ENCODE peak calls at places on chromosomes 11 and 22, in four cellular contexts. One of them, this sample, is unnamed.

GRCh38 chr11:16612801-16613400 is 125.5 kb upstream of the C11orf58 start:
- DNase-seq in mesothelial cell of epicardium: no peak
- DNase-seq in astrocyte of the cerebellum: no peak
- DNase-seq in dorsolateral prefrontal cortex: no peak
- DNase-seq in this sample: no peak

GRCh38 chr11:70142171-70142875 is 60.8 kb upstream of the FADD start:
- DNase-seq in dorsolateral prefrontal cortex: no peak
- DNase-seq in mesothelial cell of epicardium: no peak
- DNase-seq in astrocyte of the cerebellum: no peak
- DNase-seq in this sample: no peak

GRCh38 chr11:45212566-45213315 is 66.3 kb downstream of the PRDM11 start:
- DNase-seq in astrocyte of the cerebellum: no peak
- DNase-seq in dorsolateral prefrontal cortex: no peak
- DNase-seq in mesothelial cell of epicardium: no peak
- DNase-seq in this sample: no peak

GRCh38 chr11:118152552-118153471 is at the start of gene SCN4B:
- DNase-seq in dorsolateral prefrontal cortex: peak
- DNase-seq in astrocyte of the cerebellum: no peak
- DNase-seq in mesothelial cell of epicardium: peak
- DNase-seq in this sample: peak

GRCh38 chr11:98725471-98725870 is 295.3 kb upstream of the CNTN5 start:
- DNase-seq in dorsolateral prefrontal cortex: no peak
- DNase-seq in mesothelial cell of epicardium: no peak
- DNase-seq in astrocyte of the cerebellum: no peak
- DNase-seq in this sample: no peak

GRCh38 chr11:3796346-3796745 is 1.0 kb downstream of the NUP98 start:
- DNase-seq in astrocyte of the cerebellum: no peak
- DNase-seq in dorsolateral prefrontal cortex: no peak
- DNase-seq in mesothelial cell of epicardium: no peak
- DNase-seq in this sample: no peak

GRCh38 chr11:65298131-65298535 is 16.5 kb upstream of the CDC42EP2 start:
- DNase-seq in dorsolateral prefrontal cortex: peak
- DNase-seq in astrocyte of the cerebellum: no peak
- DNase-seq in mesothelial cell of epicardium: no peak
- DNase-seq in this sample: no peak

GRCh38 chr11:123145220-123145619 is 49.8 kb downstream of the CLMP start:
- DNase-seq in dorsolateral prefrontal cortex: no peak
- DNase-seq in astrocyte of the cerebellum: no peak
- DNase-seq in mesothelial cell of epicardium: no peak
- DNase-seq in this sample: no peak

GRCh38 chr11:15106201-15106965 is 8.3 kb upstream of the INSC start:
- DNase-seq in astrocyte of the cerebellum: peak
- DNase-seq in dorsolateral prefrontal cortex: no peak
- DNase-seq in mesothelial cell of epicardium: no peak
- DNase-seq in this sample: no peak

GRCh38 chr11:14149683-14150082 is 187.2 kb downstream of the SPON1 start:
- DNase-seq in astrocyte of the cerebellum: no peak
- DNase-seq in dorsolateral prefrontal cortex: no peak
- DNase-seq in mesothelial cell of epicardium: no peak
- DNase-seq in this sample: no peak

GRCh38 chr11:116637766-116638165 is 135.0 kb downstream of the BUD13 start:
- DNase-seq in mesothelial cell of epicardium: peak
- DNase-seq in astrocyte of the cerebellum: no peak
- DNase-seq in dorsolateral prefrontal cortex: no peak
- DNase-seq in this sample: no peak

GRCh38 chr11:28110839-28111235 is 2.6 kb downstream of the METTL15 start:
- DNase-seq in mesothelial cell of epicardium: no peak
- DNase-seq in astrocyte of the cerebellum: no peak
- DNase-seq in dorsolateral prefrontal cortex: no peak
- DNase-seq in this sample: no peak

GRCh38 chr11:59901306-59901705 is 22.7 kb downstream of the OOSP3 start:
- DNase-seq in mesothelial cell of epicardium: no peak
- DNase-seq in dorsolateral prefrontal cortex: no peak
- DNase-seq in astrocyte of the cerebellum: peak
- DNase-seq in this sample: no peak

GRCh38 chr11:9773524-9773923 is 109.6 kb downstream of the SWAP70 start:
- DNase-seq in astrocyte of the cerebellum: no peak
- DNase-seq in mesothelial cell of epicardium: no peak
- DNase-seq in dorsolateral prefrontal cortex: no peak
- DNase-seq in this sample: no peak

GRCh38 chr11:59523541-59523940 is 12.2 kb downstream of the OR4D9 start:
- DNase-seq in mesothelial cell of epicardium: no peak
- DNase-seq in astrocyte of the cerebellum: no peak
- DNase-seq in dorsolateral prefrontal cortex: no peak
- DNase-seq in this sample: no peak

GRCh38 chr11:11963842-11964773 is 44.3 kb downstream of the DKK3 start:
- DNase-seq in astrocyte of the cerebellum: no peak
- DNase-seq in dorsolateral prefrontal cortex: peak
- DNase-seq in mesothelial cell of epicardium: no peak
- DNase-seq in this sample: no peak

GRCh38 chr22:46902436-46902835 is 140.0 kb downstream of the TBC1D22A start:
- DNase-seq in astrocyte of the cerebellum: no peak
- DNase-seq in dorsolateral prefrontal cortex: no peak
- DNase-seq in mesothelial cell of epicardium: no peak
- DNase-seq in this sample: no peak

DNA sequence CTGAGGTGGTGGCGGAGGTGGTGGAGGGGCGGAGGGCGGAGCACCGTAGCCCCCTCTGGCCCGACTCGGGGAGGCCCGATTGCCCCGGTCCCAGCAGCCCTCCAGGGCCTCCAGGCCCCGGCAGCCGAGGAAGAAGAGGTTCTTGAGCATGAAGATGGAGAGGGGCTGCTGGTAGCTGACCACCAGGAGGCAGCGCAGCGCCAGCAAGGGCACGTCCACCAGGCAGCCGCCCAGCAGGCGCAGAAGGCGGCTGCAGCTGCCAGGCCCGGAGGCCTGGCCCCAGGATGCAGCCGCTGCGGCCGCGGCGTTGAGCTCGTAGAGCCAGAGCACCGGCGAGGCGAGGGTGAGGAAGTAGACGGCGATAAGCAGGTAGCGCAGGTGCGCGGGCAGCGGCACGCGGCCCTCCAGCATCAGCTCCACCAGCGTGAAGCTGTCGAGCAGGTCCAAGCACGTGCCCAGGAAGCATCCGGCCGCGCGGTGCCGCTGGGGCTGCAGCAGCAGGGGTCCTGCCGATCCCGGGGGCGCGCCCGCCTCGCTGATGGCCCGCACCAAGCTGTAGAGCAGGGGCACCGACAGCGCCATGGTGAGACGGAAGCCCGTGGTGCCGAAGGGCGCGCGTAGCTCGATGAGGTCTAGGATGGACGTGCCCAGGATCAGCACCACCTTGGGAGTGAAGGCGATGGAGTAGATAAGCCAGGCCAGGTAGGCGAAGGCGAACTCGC is 1.5 kb downstream of the TMEM121B start:
- DNase-seq in astrocyte of the cerebellum: no peak
- DNase-seq in mesothelial cell of epicardium: no peak
- DNase-seq in dorsolateral prefrontal cortex: no peak
- DNase-seq in this sample: no peak
- TF ChIP-seq CTCF in astrocyte of the cerebellum: peak
- TF ChIP-seq CTCF in mesothelial cell of epicardium: no peak
- TF ChIP-seq CTCF in dorsolateral prefrontal cortex: peak
- TF ChIP-seq CTCF in this sample: peak

DNA sequence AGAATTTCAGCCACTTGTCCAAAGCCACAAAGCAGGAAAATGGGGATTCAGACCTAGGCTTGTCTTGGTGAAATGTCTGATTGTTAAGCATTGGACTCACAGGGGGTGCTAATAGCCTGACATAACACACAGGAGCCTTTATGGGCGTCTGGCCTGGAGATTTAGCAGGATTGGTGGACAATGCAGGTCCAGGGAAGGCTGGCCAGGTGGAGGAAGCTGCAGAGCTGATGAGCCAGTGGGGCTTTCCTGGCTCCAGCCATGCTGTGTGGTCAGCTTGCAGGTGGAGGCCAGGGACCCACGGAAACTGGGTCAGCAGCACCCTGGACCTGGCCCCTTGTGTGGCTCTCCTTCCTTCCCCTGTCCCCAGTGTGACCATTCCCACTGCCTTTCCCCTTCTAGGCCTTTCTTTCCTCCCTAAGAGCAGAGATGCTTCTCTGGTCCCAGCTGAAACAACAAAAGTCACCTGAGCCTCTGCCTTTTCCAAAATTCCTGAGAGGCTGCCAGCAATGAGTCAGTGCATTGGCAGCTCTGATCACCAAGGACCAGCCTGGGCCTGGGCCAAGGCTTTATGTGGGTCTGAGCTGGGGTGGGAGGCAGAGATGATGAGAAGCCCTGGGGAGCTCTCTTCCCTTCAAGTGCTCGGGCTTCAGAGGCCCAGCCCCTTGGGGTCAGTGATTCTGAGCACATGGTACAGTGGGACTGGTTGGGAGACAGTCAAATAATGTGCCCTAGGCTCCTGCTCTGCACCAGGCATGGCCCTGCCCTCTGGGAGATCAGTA is 85.2 kb downstream of the CCDC81 start:
- DNase-seq in dorsolateral prefrontal cortex: peak
- DNase-seq in mesothelial cell of epicardium: peak
- DNase-seq in astrocyte of the cerebellum: peak
- DNase-seq in this sample: no peak
- TF ChIP-seq CTCF in dorsolateral prefrontal cortex: no peak
- TF ChIP-seq CTCF in mesothelial cell of epicardium: no peak
- TF ChIP-seq CTCF in astrocyte of the cerebellum: no peak
- TF ChIP-seq CTCF in this sample: no peak

DNA sequence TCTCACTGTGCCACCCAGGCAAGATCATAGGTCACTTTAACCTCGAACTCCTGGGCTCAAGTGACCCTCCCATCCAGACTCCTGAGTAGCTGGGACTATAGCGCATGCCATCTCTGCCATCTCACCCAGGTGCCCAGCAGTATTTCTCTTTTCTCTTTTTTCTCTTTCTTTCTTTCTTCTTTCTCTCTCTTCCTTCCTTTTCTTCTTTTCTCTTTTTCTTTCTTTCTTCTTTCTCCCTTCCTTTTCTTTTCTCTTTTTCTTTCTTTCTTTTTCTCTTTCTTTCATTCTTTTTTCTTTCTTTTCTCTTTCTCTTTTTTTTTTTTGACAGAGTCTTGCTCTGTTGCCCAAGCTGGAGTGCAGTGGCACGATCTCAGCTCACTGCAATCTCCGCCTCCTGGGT is 13.5 kb downstream of the RFPL1 start:
- DNase-seq in astrocyte of the cerebellum: no peak
- DNase-seq in mesothelial cell of epicardium: no peak
- DNase-seq in dorsolateral prefrontal cortex: no peak
- DNase-seq in this sample: no peak
- TF ChIP-seq CTCF in astrocyte of the cerebellum: no peak
- TF ChIP-seq CTCF in mesothelial cell of epicardium: no peak
- TF ChIP-seq CTCF in dorsolateral prefrontal cortex: no peak
- TF ChIP-seq CTCF in this sample: no peak

DNA sequence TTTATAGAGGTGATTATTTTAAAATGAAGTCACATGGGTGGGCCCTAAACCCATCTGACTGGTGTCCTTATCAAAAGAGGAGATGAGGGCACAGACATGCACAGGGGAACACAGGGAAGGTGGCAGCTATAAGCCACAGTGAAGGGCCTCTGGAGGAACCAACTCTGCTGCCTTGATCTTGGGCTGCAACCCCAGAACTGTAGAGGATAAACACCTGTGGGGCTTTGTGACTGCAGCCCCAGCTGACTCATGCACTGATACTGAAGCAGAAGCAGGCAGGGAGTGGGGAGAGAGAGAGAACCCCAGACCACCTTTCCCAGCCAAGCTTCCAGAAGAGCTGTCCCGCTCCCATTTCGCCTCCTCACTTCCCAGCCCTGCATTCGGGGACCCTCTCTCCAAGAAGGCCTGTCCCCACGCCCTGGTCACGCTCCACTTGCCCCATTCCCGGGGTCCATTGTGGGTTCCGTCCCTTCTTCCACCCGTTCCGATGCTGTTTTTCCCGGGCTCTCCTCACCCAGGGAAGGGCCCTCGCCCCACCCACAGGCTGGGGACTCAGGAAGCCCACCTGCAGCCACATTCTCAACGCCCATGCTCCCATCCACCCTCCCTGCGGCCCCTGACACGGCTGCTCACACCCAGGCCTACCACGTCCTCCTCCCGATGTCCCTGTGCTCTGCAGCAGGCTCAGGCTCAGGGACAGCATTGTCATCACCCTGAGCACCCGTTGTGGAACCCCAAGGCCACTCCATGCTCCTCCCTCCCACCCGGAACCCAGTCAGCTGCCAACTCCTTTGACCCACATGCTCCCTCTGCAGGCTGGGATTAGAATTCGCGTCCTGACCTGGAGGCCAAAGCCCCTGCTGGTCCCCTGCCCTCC is 90.8 kb upstream of the SHANK2 start:
- DNase-seq in astrocyte of the cerebellum: no peak
- DNase-seq in dorsolateral prefrontal cortex: no peak
- DNase-seq in mesothelial cell of epicardium: no peak
- DNase-seq in this sample: no peak
- TF ChIP-seq CTCF in astrocyte of the cerebellum: peak
- TF ChIP-seq CTCF in dorsolateral prefrontal cortex: peak
- TF ChIP-seq CTCF in mesothelial cell of epicardium: peak
- TF ChIP-seq CTCF in this sample: peak

GRCh38 chr11:75955443-75955842 is 140.4 kb downstream of the UVRAG start:
- DNase-seq in astrocyte of the cerebellum: no peak
- DNase-seq in mesothelial cell of epicardium: no peak
- DNase-seq in dorsolateral prefrontal cortex: no peak
- DNase-seq in this sample: no peak

GRCh38 chr11:75959540-75959939 is 144.5 kb downstream of the UVRAG start:
- DNase-seq in astrocyte of the cerebellum: no peak
- DNase-seq in dorsolateral prefrontal cortex: no peak
- DNase-seq in mesothelial cell of epicardium: no peak
- DNase-seq in this sample: no peak

GRCh38 chr11:75950141-75950540 is 135.1 kb downstream of the UVRAG start:
- DNase-seq in astrocyte of the cerebellum: no peak
- DNase-seq in dorsolateral prefrontal cortex: no peak
- DNase-seq in mesothelial cell of epicardium: no peak
- DNase-seq in this sample: no peak

GRCh38 chr11:75949023-75949672 is 134.1 kb downstream of the UVRAG start:
- DNase-seq in mesothelial cell of epicardium: no peak
- DNase-seq in dorsolateral prefrontal cortex: no peak
- DNase-seq in astrocyte of the cerebellum: no peak
- DNase-seq in this sample: no peak

DNA sequence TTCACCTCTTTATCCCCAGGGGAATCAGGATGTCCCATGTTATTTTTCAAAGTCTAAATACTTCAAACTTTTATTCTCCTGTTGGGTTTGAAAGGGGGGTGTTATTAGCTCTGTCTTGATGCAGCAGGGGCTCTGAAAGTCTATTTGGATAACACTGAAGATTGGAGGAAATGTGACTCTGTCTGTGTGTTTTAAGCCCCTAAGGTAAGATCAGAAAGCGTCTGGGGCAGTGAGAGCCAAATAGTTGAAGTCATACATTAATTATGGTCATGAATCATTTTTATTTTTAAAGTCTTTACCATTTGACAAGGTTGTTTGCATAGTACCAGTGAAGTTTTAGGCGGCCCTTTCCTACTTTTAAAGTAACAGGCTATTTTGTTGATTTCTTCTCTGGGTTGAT is 139.0 kb downstream of the UVRAG start:
- DNase-seq in dorsolateral prefrontal cortex: no peak
- DNase-seq in mesothelial cell of epicardium: no peak
- DNase-seq in astrocyte of the cerebellum: no peak
- DNase-seq in this sample: no peak
- TF ChIP-seq CTCF in dorsolateral prefrontal cortex: no peak
- TF ChIP-seq CTCF in mesothelial cell of epicardium: no peak
- TF ChIP-seq CTCF in astrocyte of the cerebellum: no peak
- TF ChIP-seq CTCF in this sample: no peak

GRCh38 chr22:35177811-35178210 is 79.5 kb upstream of the HMGXB4 start:
- DNase-seq in astrocyte of the cerebellum: no peak
- DNase-seq in mesothelial cell of epicardium: no peak
- DNase-seq in dorsolateral prefrontal cortex: no peak
- DNase-seq in this sample: no peak
- TF ChIP-seq CTCF in astrocyte of the cerebellum: no peak
- TF ChIP-seq CTCF in mesothelial cell of epicardium: no peak
- TF ChIP-seq CTCF in dorsolateral prefrontal cortex: no peak
- TF ChIP-seq CTCF in this sample: no peak

This sample was measured in D721Med.